ENCODE peak calls at places on chromosomes 16 and 17, in five cellular contexts. One of them, this sample, is unnamed.

GRCh38 chr16:67150833-67151396 is at the start of gene B3GNT9:
- DNase-seq in HepG2: peak; percentile 56
- DNase-seq in H1: no peak
- DNase-seq in IMR-90: peak; percentile 66
- DNase-seq in K562: peak; percentile 52
- DNase-seq in this sample: peak; percentile 82

GRCh38 chr17:72030067-72030899 is 90.5 kb upstream of the SOX9 start:
- DNase-seq in HepG2: peak; percentile 16
- DNase-seq in K562: no peak
- DNase-seq in H1: peak; percentile 70
- DNase-seq in IMR-90: peak; percentile 61
- DNase-seq in this sample: peak; percentile 88

GRCh38 chr16:67013823-67014640 is 14.9 kb upstream of the CBFB start:
- DNase-seq in IMR-90: peak; percentile 46
- DNase-seq in H1: no peak
- DNase-seq in K562: peak; percentile 80
- DNase-seq in HepG2: peak; percentile 46
- DNase-seq in this sample: no peak

GRCh38 chr17:79658811-79659207 is 48.0 kb upstream of the RBFOX3 start:
- DNase-seq in H1: no peak
- DNase-seq in K562: peak; percentile 30
- DNase-seq in HepG2: peak; percentile 27
- DNase-seq in IMR-90: peak; percentile 21
- DNase-seq in this sample: peak; percentile 70

GRCh38 chr16:27436921-27437650 is 35.1 kb downstream of the IL21R start:
- DNase-seq in IMR-90: no peak
- DNase-seq in H1: no peak
- DNase-seq in K562: no peak
- DNase-seq in HepG2: no peak
- DNase-seq in this sample: no peak

GRCh38 chr16:70685938-70686375 is at the start of gene MTSS2:
- DNase-seq in H1: no peak
- DNase-seq in HepG2: peak; percentile 80
- DNase-seq in IMR-90: peak; percentile 85
- DNase-seq in K562: peak; percentile 91
- DNase-seq in this sample: peak; percentile 72

GRCh38 chr17:46020023-46020735 is 21.1 kb downstream of the STH start:
- DNase-seq in HepG2: no peak
- DNase-seq in K562: no peak
- DNase-seq in H1: no peak
- DNase-seq in IMR-90: no peak
- DNase-seq in this sample: no peak

GRCh38 chr17:36849871-36850348 is 87.4 kb upstream of the LHX1 start:
- DNase-seq in K562: peak; percentile 55
- DNase-seq in H1: no peak
- DNase-seq in IMR-90: peak; percentile 63
- DNase-seq in HepG2: no peak
- DNase-seq in this sample: peak; percentile 38

GRCh38 chr16:592518-593306 is 2.8 kb downstream of the RAB40C start:
- DNase-seq in K562: no peak
- DNase-seq in HepG2: peak; percentile 51
- DNase-seq in IMR-90: no peak
- DNase-seq in H1: no peak
- DNase-seq in this sample: no peak

GRCh38 chr17:74332763-74333220 is 6.8 kb downstream of the KIF19 start:
- DNase-seq in H1: no peak
- DNase-seq in HepG2: no peak
- DNase-seq in K562: peak; percentile 90
- DNase-seq in IMR-90: no peak
- DNase-seq in this sample: no peak

GRCh38 chr17:5238333-5238732 is 3.7 kb upstream of the SCIMP start:
- DNase-seq in H1: no peak
- DNase-seq in K562: no peak
- DNase-seq in IMR-90: no peak
- DNase-seq in HepG2: no peak
- DNase-seq in this sample: no peak

DNA sequence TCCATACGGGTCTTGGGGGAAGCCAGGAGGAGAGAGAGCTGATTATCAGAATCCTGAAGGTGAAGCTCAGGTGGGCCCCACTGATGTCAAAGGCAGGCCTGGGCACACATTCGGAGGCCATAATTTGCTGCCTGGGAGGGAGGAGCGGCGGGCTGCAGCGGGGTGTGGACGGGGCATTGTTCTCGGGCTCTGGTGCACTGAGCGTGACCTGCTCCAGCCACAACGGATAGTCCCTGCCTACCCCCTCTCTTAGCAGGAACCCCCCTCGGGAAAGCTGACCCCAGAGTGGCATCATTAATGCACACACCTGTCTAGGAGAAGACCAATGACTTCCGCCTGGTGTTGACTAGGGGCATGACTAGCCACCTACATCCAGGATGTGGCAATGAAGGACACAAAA is 156.0 kb downstream of the C16orf78 start:
- DNase-seq in H1: no peak
- DNase-seq in IMR-90: no peak
- DNase-seq in K562: no peak
- DNase-seq in HepG2: no peak
- DNase-seq in this sample: no peak
- TF ChIP-seq RAD21 in H1: no peak
- TF ChIP-seq RAD21 in IMR-90: no peak
- TF ChIP-seq RAD21 in K562: no peak
- TF ChIP-seq RAD21 in HepG2: no peak
- TF ChIP-seq RAD21 in this sample: no peak

GRCh38 chr16:68291227-68291626 is 19.5 kb downstream of the SLC7A6OS start:
- DNase-seq in K562: no peak
- DNase-seq in HepG2: no peak
- DNase-seq in H1: no peak
- DNase-seq in IMR-90: no peak
- DNase-seq in this sample: no peak

GRCh38 chr16:68292425-68292824 is 18.3 kb downstream of the SLC7A6OS start:
- DNase-seq in K562: no peak
- DNase-seq in H1: no peak
- DNase-seq in HepG2: no peak
- DNase-seq in IMR-90: no peak
- DNase-seq in this sample: no peak

GRCh38 chr16:68289621-68290329 is 21.0 kb downstream of the SLC7A6OS start:
- DNase-seq in IMR-90: no peak
- DNase-seq in HepG2: no peak
- DNase-seq in H1: no peak
- DNase-seq in K562: peak; percentile 87
- DNase-seq in this sample: no peak

GRCh38 chr16:68289202-68289601 is 21.5 kb downstream of the SLC7A6OS start:
- DNase-seq in IMR-90: no peak
- DNase-seq in K562: no peak
- DNase-seq in HepG2: no peak
- DNase-seq in H1: no peak
- DNase-seq in this sample: no peak

DNA sequence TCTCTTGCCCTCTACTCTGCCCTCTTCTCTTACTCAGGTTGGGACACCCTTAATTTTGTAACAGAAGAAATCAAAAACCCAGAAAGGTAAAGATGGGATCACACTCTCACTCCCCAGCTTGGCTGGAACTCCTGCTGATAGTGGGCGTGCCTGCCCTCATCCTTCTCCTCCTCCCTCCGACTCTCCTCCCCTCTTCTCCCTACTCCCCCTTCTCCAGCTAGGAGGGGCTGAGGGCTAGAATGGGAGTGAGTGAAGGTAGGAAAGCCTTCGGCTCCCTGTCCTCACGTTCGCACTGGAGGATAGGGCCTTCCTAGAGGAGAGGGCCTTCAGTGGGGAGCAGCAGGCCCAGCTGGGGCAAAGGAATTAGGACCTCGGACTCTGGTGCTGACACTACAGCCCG is 20.3 kb downstream of the SLC7A6OS start:
- DNase-seq in HepG2: no peak
- DNase-seq in IMR-90: no peak
- DNase-seq in H1: no peak
- DNase-seq in K562: no peak
- DNase-seq in this sample: no peak
- H3K4me1 ChIP-seq in HepG2: peaks cover 12% of the 10 kb centered on the region
- H3K4me1 ChIP-seq in IMR-90: peaks cover 11% of the 10 kb centered on the region
- H3K4me1 ChIP-seq in H1: no peaks in the 10 kb centered on the region
- H3K4me1 ChIP-seq in K562: peaks cover 14% of the 10 kb centered on the region
- H3K4me1 ChIP-seq in this sample: peaks cover 15% of the 10 kb centered on the region

GRCh38 chr17:82083009-82083408 is 15.0 kb downstream of the FASN start:
- DNase-seq in K562: no peak
- DNase-seq in HepG2: no peak
- DNase-seq in H1: no peak
- DNase-seq in IMR-90: no peak
- DNase-seq in this sample: no peak
- TF ChIP-seq MAFK in K562: no peak
- TF ChIP-seq MAFK in HepG2: no peak
- TF ChIP-seq MAFK in H1: no peak
- TF ChIP-seq MAFK in IMR-90: no peak
- TF ChIP-seq MAFK in this sample: no peak

GRCh38 chr17:61396586-61397085 is 3.0 kb upstream of the TBX2 start:
- DNase-seq in K562: no peak
- DNase-seq in H1: no peak
- DNase-seq in IMR-90: peak; percentile 35
- DNase-seq in HepG2: no peak
- DNase-seq in this sample: no peak

GRCh38 chr17:61395409-61395982 is 4.1 kb upstream of the TBX2 start:
- DNase-seq in HepG2: no peak
- DNase-seq in K562: no peak
- DNase-seq in H1: no peak
- DNase-seq in IMR-90: no peak
- DNase-seq in this sample: no peak

GRCh38 chr17:61395983-61396585 is 3.6 kb upstream of the TBX2 start:
- DNase-seq in K562: no peak
- DNase-seq in H1: no peak
- DNase-seq in HepG2: no peak
- DNase-seq in IMR-90: peak; percentile 52
- DNase-seq in this sample: no peak

GRCh38 chr17:61398721-61399130 is 917 bp upstream of the TBX2 start:
- DNase-seq in K562: no peak
- DNase-seq in H1: no peak
- DNase-seq in IMR-90: peak; percentile 28
- DNase-seq in HepG2: no peak
- DNase-seq in this sample: no peak

GRCh38 chr17:61397086-61397842 is 2.4 kb upstream of the TBX2 start:
- DNase-seq in H1: no peak
- DNase-seq in HepG2: no peak
- DNase-seq in K562: no peak
- DNase-seq in IMR-90: peak; percentile 72
- DNase-seq in this sample: no peak
- TF ChIP-seq RAD21 in H1: no peak
- TF ChIP-seq RAD21 in HepG2: no peak
- TF ChIP-seq RAD21 in K562: no peak
- TF ChIP-seq RAD21 in IMR-90: peak; percentile 31
- TF ChIP-seq RAD21 in this sample: no peak

GRCh38 chr16:11566398-11566797 is 20.3 kb downstream of the LITAF start:
- DNase-seq in K562: no peak
- DNase-seq in HepG2: no peak
- DNase-seq in H1: no peak
- DNase-seq in IMR-90: no peak
- DNase-seq in this sample: no peak

GRCh38 chr16:11571549-11571948 is 15.2 kb downstream of the LITAF start:
- DNase-seq in H1: no peak
- DNase-seq in HepG2: no peak
- DNase-seq in K562: no peak
- DNase-seq in IMR-90: no peak
- DNase-seq in this sample: no peak

GRCh38 chr16:11570258-11570657 is 16.5 kb downstream of the LITAF start:
- DNase-seq in K562: no peak
- DNase-seq in IMR-90: no peak
- DNase-seq in HepG2: no peak
- DNase-seq in H1: no peak
- DNase-seq in this sample: no peak

GRCh38 chr16:11572301-11572995 is 14.3 kb downstream of the LITAF start:
- DNase-seq in K562: no peak
- DNase-seq in IMR-90: no peak
- DNase-seq in HepG2: no peak
- DNase-seq in H1: no peak
- DNase-seq in this sample: no peak

GRCh38 chr16:11570796-11571195 is 15.9 kb downstream of the LITAF start:
- DNase-seq in K562: no peak
- DNase-seq in HepG2: no peak
- DNase-seq in IMR-90: no peak
- DNase-seq in H1: no peak
- DNase-seq in this sample: no peak
- H3K4me1 ChIP-seq in K562: no peaks in the 10 kb centered on the region
- H3K4me1 ChIP-seq in HepG2: peaks cover 70% of the 10 kb centered on the region
- H3K4me1 ChIP-seq in IMR-90: no peaks in the 10 kb centered on the region
- H3K4me1 ChIP-seq in H1: peaks cover 9% of the 10 kb centered on the region
- H3K4me1 ChIP-seq in this sample: peaks cover 50% of the 10 kb centered on the region

GRCh38 chr16:75099738-75100615 is 16.6 kb downstream of the LDHD start:
- DNase-seq in K562: no peak
- DNase-seq in HepG2: no peak
- DNase-seq in IMR-90: no peak
- DNase-seq in H1: no peak
- DNase-seq in this sample: no peak
- TF ChIP-seq MAFK in K562: no peak
- TF ChIP-seq MAFK in HepG2: no peak
- TF ChIP-seq MAFK in IMR-90: no peak
- TF ChIP-seq MAFK in H1: no peak
- TF ChIP-seq MAFK in this sample: no peak

GRCh38 chr17:42677012-42677857 is 441 bp upstream of the PLEKHH3 start:
- DNase-seq in K562: peak; percentile 100
- DNase-seq in IMR-90: peak; percentile 99
- DNase-seq in HepG2: peak; percentile 99
- DNase-seq in H1: peak; percentile 98
- DNase-seq in this sample: peak; percentile 100

GRCh38 chr17:42677921-42678781 is 1.4 kb upstream of the PLEKHH3 start:
- DNase-seq in IMR-90: peak; percentile 73
- DNase-seq in K562: peak; percentile 96
- DNase-seq in H1: no peak
- DNase-seq in HepG2: peak; percentile 98
- DNase-seq in this sample: peak; percentile 99

GRCh38 chr17:42675984-42676423 is 790 bp downstream of the PLEKHH3 start:
- DNase-seq in HepG2: no peak
- DNase-seq in H1: no peak
- DNase-seq in K562: peak; percentile 51
- DNase-seq in IMR-90: peak; percentile 45
- DNase-seq in this sample: peak; percentile 47

GRCh38 chr17:42675348-42675983 is 1.3 kb downstream of the PLEKHH3 start:
- DNase-seq in K562: no peak
- DNase-seq in IMR-90: no peak
- DNase-seq in HepG2: no peak
- DNase-seq in H1: no peak
- DNase-seq in this sample: no peak

GRCh38 chr17:42676424-42677011 is at the start of gene PLEKHH3:
- DNase-seq in IMR-90: no peak
- DNase-seq in H1: no peak
- DNase-seq in K562: no peak
- DNase-seq in HepG2: no peak
- DNase-seq in this sample: no peak
- TF ChIP-seq RAD21 in IMR-90: no peak
- TF ChIP-seq RAD21 in H1: no peak
- TF ChIP-seq RAD21 in K562: peak; percentile 8
- TF ChIP-seq RAD21 in HepG2: peak; percentile 46
- TF ChIP-seq RAD21 in this sample: no peak

GRCh38 chr16:9103546-9103945 is 12.1 kb downstream of the HAPSTR1 start:
- DNase-seq in H1: no peak
- DNase-seq in IMR-90: no peak
- DNase-seq in K562: no peak
- DNase-seq in HepG2: no peak
- DNase-seq in this sample: no peak
- H3K4me1 ChIP-seq in H1: peaks cover 5% of the 10 kb centered on the region
- H3K4me1 ChIP-seq in IMR-90: peaks cover 32% of the 10 kb centered on the region
- H3K4me1 ChIP-seq in K562: peaks cover 5% of the 10 kb centered on the region
- H3K4me1 ChIP-seq in HepG2: peaks cover 25% of the 10 kb centered on the region
- H3K4me1 ChIP-seq in this sample: peaks cover 54% of the 10 kb centered on the region

GRCh38 chr16:85629326-85629725 is 16.2 kb downstream of the GSE1 start:
- DNase-seq in H1: no peak
- DNase-seq in HepG2: no peak
- DNase-seq in IMR-90: no peak
- DNase-seq in K562: no peak
- DNase-seq in this sample: no peak
- TF ChIP-seq MAFK in H1: no peak
- TF ChIP-seq MAFK in HepG2: no peak
- TF ChIP-seq MAFK in IMR-90: no peak
- TF ChIP-seq MAFK in K562: no peak
- TF ChIP-seq MAFK in this sample: no peak